ENCODE peak calls at places on chromosomes 4 and X, in eight cellular contexts. A is foreskin fibroblast; X is CD4-positive, alpha-beta memory T cell; P is heart left ventricle; H is breast epithelium; K is fibroblast of mammary gland; N is HFF-Myc; W is CD8-positive, alpha-beta T cell. M is an unnamed sample.

GRCh38 chr4:150302553-150302952 is 224.3 kb downstream of the DCLK2 start:
- DNase-seq in A (peak; percentile 93), X (no peak), P (no peak), H (no peak), K (peak; percentile 98), N (peak; percentile 93), W (no peak), M (no peak)

GRCh38 chrX:46710425-46710824 is 48.5 kb downstream of the SLC9A7 start:
- DNase-seq in A (no peak), X (no peak), P (no peak), H (no peak), K (peak; percentile 11), N (no peak), W (no peak), M (no peak)

GRCh38 chr4:10460313-10461047 is 3.3 kb upstream of the ZNF518B start:
- DNase-seq in A (no peak), X (no peak), P (no peak), H (no peak), K (no peak), N (no peak), W (no peak), M (no peak)

GRCh38 chr4:116099596-116099995 is 985.8 kb downstream of the TRAM1L1 start:
- DNase-seq in A (no peak), X (no peak), P (no peak), H (no peak), K (no peak), N (no peak), W (no peak), M (no peak)

GRCh38 chr4:123786159-123786915 is 389.7 kb downstream of the SPRY1 start:
- DNase-seq in A (no peak), X (no peak), P (no peak), H (no peak), K (no peak), N (no peak), W (no peak), M (no peak)

GRCh38 chr4:151786158-151786495 is 25.3 kb upstream of the GATB start:
- DNase-seq in A (no peak), X (no peak), P (no peak), H (no peak), K (no peak), N (no peak), W (no peak), M (no peak)

GRCh38 chr4:112175840-112176239 is 30.6 kb downstream of the FAM241A start:
- DNase-seq in A (no peak), X (no peak), P (no peak), H (no peak), K (no peak), N (no peak), W (no peak), M (no peak)

GRCh38 chrX:108735087-108735679 is 1.2 kb downstream of the IRS4 start:
- DNase-seq in A (no peak), X (no peak), P (no peak), H (no peak), K (no peak), N (no peak), W (no peak), M (peak; percentile 24)

GRCh38 chrX:22109442-22109841 is 77.3 kb downstream of the PHEX start:
- DNase-seq in A (peak; percentile 52), X (no peak), P (no peak), H (no peak), K (peak; percentile 56), N (no peak), W (no peak), M (no peak)

GRCh38 chrX:55111578-55112254 is 22.9 kb downstream of the PAGE2 start:
- DNase-seq in A (no peak), X (no peak), P (no peak), H (no peak), K (no peak), N (no peak), W (no peak), M (no peak)

GRCh38 chr4:72529144-72529822 is 39.7 kb downstream of the ADAMTS3 start:
- DNase-seq in A (no peak), X (no peak), P (no peak), H (no peak), K (no peak), N (no peak), W (no peak), M (no peak)

DNA sequence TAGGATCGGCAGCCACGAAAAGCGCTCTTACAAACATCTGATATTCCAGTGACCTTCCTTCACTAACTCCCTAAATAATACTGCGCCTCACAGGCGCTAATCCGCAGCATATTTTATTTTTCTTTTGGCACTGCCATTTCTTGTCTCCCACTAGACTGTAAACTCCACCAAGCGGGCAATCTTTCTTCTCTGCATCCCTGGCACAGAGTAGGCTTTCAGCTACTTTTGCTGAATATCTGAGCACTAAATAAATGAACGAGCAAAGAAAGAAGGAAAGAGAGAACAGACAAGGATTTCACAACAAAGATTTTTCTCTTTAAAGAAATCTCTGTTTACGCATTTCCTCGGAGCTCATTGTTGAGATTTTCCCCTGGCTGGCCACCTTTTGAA is 12.7 kb downstream of the NKX3-2 start:
- DNase-seq in A (no peak), X (no peak), P (no peak), H (no peak), K (no peak), N (no peak), W (no peak), M (no peak)
- H3K4me3 ChIP-seq in A (no peak overlapping the region), X (no peak overlapping the region), P (no peak overlapping the region), H (no peak overlapping the region), K (no peak overlapping the region), N (no peak overlapping the region), W (no peak overlapping the region), M (no peak overlapping the region)

GRCh38 chr4:158208931-158209640 is 1.2 kb upstream of the TMEM144 start:
- DNase-seq in A (no peak), X (no peak), P (no peak), H (no peak), K (no peak), N (no peak), W (no peak), M (peak; percentile 10)
- H3K4me3 ChIP-seq in A (no peak overlapping the region), X (no peak overlapping the region), P (no peak overlapping the region), H (no peak overlapping the region), K (no peak overlapping the region), N (no peak overlapping the region), W (no peak overlapping the region), M (no peak overlapping the region)

GRCh38 chrX:115639481-115639880 is 78.5 kb downstream of the PLS3 start:
- DNase-seq in A (no peak), X (no peak), P (no peak), H (no peak), K (no peak), N (no peak), W (no peak), M (no peak)
- H3K4me3 ChIP-seq in A (no peak overlapping the region), X (no peak overlapping the region), P (no peak overlapping the region), H (no peak overlapping the region), K (no peak overlapping the region), N (no peak overlapping the region), W (no peak overlapping the region), M (no peak overlapping the region)

DNA sequence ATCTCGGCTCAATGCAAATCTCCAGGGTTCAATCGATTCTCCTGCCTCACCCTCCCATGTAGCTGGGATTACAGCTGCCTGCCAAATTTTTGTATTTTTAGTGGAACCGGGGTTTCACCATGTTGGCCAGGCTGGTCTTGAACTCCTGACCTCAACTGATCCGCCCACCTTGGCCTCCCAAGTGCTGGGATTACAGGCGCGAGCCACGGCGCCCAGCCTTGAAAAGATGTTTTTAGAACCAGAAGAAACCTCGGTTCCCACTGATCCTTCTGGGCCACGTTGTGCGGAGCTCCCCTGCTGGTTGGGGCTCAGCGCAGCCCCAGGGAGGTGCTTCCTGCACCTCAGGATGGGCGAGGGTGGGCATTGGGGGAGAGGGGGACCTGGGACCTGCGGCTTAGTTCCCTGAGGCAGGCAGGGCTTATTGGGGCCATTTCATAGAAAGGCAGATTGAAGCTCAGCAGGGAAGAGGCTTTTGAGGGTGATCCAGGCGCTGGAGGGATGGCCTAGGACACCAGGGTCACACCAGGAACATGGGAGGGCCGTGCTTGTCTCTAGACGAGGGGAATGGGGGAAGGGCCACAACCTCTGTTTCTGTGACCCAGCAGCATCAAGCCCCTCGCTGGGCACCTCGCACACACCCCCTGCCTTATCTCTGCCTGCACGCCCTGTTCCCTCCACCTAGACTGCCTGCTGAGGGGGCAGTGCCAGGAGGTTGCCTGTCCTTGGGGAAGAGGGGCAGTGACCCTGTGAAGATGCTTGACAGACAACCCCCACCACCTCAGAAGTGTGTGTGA is 6.3 kb upstream of the ADD1 start:
- DNase-seq in A (no peak), X (no peak), P (no peak), H (no peak), K (no peak), N (no peak), W (no peak), M (no peak)
- H3K4me3 ChIP-seq in A (no peak overlapping the region), X (peak overlapping the region; percentile 54), P (peak overlapping the region; percentile 35), H (no peak overlapping the region), K (no peak overlapping the region), N (no peak overlapping the region), W (peak overlapping the region; percentile 41), M (no peak overlapping the region)

GRCh38 chr4:158519226-158519625 is 2.5 kb upstream of the RXFP1 start:
- DNase-seq in A (no peak), X (no peak), P (no peak), H (no peak), K (no peak), N (no peak), W (no peak), M (no peak)

GRCh38 chr4:158523990-158524545 is 2.4 kb downstream of the RXFP1 start:
- DNase-seq in A (no peak), X (no peak), P (no peak), H (no peak), K (no peak), N (no peak), W (no peak), M (no peak)

DNA sequence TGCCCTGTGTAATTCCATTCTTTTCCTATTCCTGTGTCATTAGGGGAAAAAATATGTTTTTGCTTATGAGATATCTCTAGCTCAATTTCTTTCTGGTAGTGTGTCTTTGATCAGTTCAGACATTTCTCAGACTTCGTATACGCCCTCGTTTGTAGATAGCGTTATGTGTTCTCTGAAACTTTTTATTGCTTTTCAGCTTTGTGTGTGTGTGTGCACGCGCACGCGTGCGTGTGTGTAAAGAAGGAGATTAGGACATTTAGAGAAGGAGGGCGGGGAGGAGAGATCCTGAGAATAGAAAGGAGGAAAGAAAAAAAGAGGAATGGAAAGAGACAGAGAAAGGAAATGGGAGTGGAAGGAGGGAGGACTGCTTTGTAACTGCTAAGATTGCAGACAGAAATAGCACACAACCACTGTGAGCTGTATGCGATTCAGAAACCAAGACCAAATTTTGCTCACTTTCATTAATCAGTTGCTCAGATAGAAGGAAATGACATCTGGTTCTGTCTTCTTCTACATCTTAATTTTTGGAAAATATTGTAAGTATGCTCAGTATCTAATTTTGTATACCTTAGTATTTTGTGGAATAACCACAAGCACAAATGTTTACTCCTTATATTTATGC is at the start of gene RXFP1:
- DNase-seq in A (no peak), X (no peak), P (no peak), H (no peak), K (no peak), N (no peak), W (no peak), M (no peak)
- H3K4me3 ChIP-seq in A (peak within 1 kb of the TSS; percentile 33), X (no peak within 1 kb of the TSS), P (no peak within 1 kb of the TSS), H (peak within 1 kb of the TSS; percentile 11), K (no peak within 1 kb of the TSS), N (no peak within 1 kb of the TSS), W (no peak within 1 kb of the TSS), M (no peak within 1 kb of the TSS)

DNA sequence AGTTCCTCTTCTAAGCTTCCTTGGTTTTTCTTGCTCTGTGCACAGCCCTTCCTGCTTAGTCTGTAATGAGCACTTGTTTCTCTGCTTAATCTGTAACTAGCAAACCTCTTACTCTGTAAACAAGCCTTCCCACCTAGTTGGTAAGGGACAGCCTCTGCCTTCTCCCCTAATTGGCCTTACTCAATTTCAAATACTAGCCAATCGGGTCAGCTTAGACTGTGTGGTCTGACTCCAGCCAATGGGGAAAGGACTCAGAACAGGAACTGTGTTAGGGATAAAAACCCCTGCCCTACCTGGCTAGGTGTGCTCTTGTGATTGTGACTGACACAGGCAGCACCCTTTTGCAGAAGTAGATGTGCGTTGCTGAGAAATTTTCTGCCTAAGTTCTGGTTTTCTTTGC is 136.5 kb upstream of the AADAT start:
- DNase-seq in A (no peak), X (no peak), P (no peak), H (no peak), K (no peak), N (no peak), W (no peak), M (no peak)
- H3K4me3 ChIP-seq in A (no peak overlapping the region), X (no peak overlapping the region), P (no peak overlapping the region), H (no peak overlapping the region), K (no peak overlapping the region), N (no peak overlapping the region), W (no peak overlapping the region), M (no peak overlapping the region)